ENCODE peak calls at places on chromosomes 4 and X, in five cellular contexts. B is cardiac muscle cell; C is HepG2; R is CD8-positive, alpha-beta T cell; N is uterus. A is an unnamed sample.

GRCh38 chrX:139222511-139223200 is 307.9 kb upstream of the F9 start:
- DNase-seq in C (no peak), B (no peak), R (no peak), N (no peak), A (no peak)

GRCh38 chr4:124953059-124953850 is 240.7 kb upstream of the ANKRD50 start:
- DNase-seq in R (no peak), N (no peak), B (no peak), C (no peak), A (no peak)

GRCh38 chr4:93092765-93093164 is 735.8 kb upstream of the ATOH1 start:
- DNase-seq in C (no peak), N (no peak), B (no peak), R (no peak), A (no peak)

GRCh38 chr4:186294160-186294559 is 28.2 kb downstream of the F11 start:
- DNase-seq in N (no peak), R (no peak), C (no peak), B (no peak), A (no peak)

GRCh38 chrX:150058728-150059127 is 120.4 kb upstream of the EOLA2 start:
- DNase-seq in C (no peak), B (no peak), N (no peak), R (no peak), A (no peak)

GRCh38 chr4:25890653-25891485 is 23.2 kb upstream of the SMIM20 start:
- DNase-seq in C (no peak), B (peak; percentile 28), R (no peak), N (no peak), A (no peak)

GRCh38 chrX:70769659-70770232 is 138.8 kb downstream of the TEX11 start:
- DNase-seq in B (no peak), N (no peak), R (no peak), C (no peak), A (no peak)

GRCh38 chrX:151974336-151975227 is at the start of gene GABRE:
- DNase-seq in C (no peak), N (peak; percentile 69), B (peak; percentile 63), R (no peak), A (peak; percentile 75)

GRCh38 chr4:76657443-76657842 is 222.4 kb downstream of the SHROOM3 start:
- DNase-seq in R (no peak), N (no peak), B (no peak), C (no peak), A (no peak)

GRCh38 chr4:95466791-95467190 is 82.0 kb downstream of the UNC5C start:
- DNase-seq in N (no peak), B (no peak), R (no peak), C (no peak), A (no peak)

GRCh38 chrX:42697544-42697943 is 80.4 kb downstream of the PPP1R2C start:
- DNase-seq in B (no peak), N (no peak), C (no peak), R (no peak), A (no peak)

GRCh38 chr4:48275694-48276093 is 6.1 kb upstream of the TEC start:
- DNase-seq in R (no peak), N (no peak), B (no peak), C (no peak), A (no peak)

GRCh38 chrX:153944140-153944799 is at the start of gene RENBP:
- DNase-seq in R (no peak), N (no peak), B (peak; percentile 62), C (no peak), A (peak; percentile 85)

GRCh38 chrX:64188901-64189300 is 16.6 kb downstream of the AMER1 start:
- DNase-seq in B (no peak), N (no peak), C (peak; percentile 54), R (no peak), A (no peak)

GRCh38 chrX:24391843-24392242 is 31.4 kb downstream of the SUPT20HL1 start:
- DNase-seq in C (no peak), R (no peak), N (no peak), B (no peak), A (no peak)

GRCh38 chr4:95181446-95182306 is 367.1 kb downstream of the UNC5C start:
- DNase-seq in N (no peak), B (no peak), R (no peak), C (no peak), A (no peak)

DNA sequence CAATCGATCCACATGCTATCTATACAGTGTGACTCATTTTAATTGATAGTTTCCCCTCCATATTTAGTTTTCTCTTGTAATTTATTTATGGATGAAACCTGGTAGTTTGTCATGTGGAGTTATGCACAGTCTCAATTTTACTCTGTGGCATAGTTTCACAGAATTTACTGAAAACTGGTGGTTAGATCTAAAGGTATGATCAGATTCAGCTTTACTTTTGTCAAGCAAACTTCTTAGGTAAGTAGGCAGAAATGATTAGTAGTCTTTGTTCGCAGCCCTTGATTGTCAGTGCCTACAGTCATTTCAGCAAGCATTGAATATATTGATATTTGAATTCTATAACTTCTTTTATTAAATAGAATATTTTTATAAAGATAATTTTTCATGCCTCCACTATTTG is 2.5 kb downstream of the ADD1 start:
- DNase-seq in N (no peak), C (no peak), B (no peak), R (no peak), A (no peak)
- H3K27ac ChIP-seq in N (no peak overlapping the region), C (no peak overlapping the region), B (no peak overlapping the region), R (no peak overlapping the region), A (no peak overlapping the region)

DNA sequence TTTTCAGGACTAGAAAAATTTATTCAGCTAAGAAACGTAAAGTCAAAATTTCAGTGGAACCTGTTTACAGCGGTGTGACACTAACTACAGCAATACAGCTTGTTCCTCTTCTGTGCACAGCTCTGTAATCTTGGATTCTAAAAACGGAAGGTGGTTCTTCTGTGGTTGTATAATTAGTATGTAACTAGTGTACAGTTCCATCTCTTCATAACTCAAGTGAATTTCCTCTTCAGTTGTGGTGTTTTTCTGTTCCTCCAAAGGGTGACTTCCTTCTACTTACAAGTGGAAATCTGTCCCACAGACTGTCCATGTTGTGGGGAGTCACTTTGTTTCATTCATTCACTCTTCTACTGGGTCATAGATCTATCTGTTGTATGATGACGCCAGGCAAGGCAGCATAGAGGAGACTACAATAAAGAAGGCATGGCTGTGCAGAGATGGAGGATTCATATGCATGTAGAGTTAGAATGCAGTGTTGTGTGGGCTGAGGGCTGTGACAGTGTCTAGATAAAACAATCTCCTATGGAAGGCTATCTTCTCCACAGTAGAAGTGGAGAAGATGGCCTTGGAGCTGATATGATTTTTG is 5.4 kb downstream of the DAPP1 start:
- DNase-seq in C (no peak), R (no peak), N (no peak), B (no peak), A (no peak)
- H3K4me1 ChIP-seq in C (no peaks in the 10 kb centered on the region), R (peaks cover 24% of the 10 kb centered on the region), N (no peaks in the 10 kb centered on the region), B (no peaks in the 10 kb centered on the region), A (no peaks in the 10 kb centered on the region)

GRCh38 chr4:140092094-140092820 is 61.7 kb downstream of the MAML3 start:
- DNase-seq in B (peak; percentile 94), N (peak; percentile 22), R (no peak), C (no peak), A (peak; percentile 73)
- H3K27ac ChIP-seq in B (peak overlapping the region; percentile 59), N (peak overlapping the region; percentile 48), R (no peak overlapping the region), C (no peak overlapping the region), A (peak overlapping the region; percentile 71)

DNA sequence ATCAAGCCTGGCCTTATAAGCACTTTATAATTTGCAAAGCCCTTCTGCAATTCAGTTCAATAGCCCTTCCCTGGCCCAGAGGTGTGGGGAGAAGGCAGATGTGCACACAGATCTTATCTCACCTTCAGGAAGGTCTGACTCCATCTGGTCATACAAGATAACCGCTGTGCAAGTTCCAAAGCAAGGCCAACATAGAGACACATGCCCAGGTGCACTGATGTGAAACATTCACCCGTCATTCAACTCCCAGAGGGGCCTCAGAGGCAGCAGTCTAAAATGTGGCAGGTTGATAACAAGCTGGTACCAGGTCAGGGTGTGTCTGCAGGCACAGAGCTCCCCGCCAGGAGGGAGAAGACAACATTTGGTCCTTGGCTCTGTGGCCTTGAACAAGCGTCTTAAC is 10.9 kb upstream of the WFS1 start:
- DNase-seq in N (no peak), R (no peak), C (no peak), B (no peak), A (no peak)
- H3K4me1 ChIP-seq in N (no peaks in the 10 kb centered on the region), R (no peaks in the 10 kb centered on the region), C (peaks cover 7% of the 10 kb centered on the region), B (no peaks in the 10 kb centered on the region), A (no peaks in the 10 kb centered on the region)

A was measured in right cardiac atrium.